ENCODE peak calls at places on chromosomes 16 and 17, in nine cellular contexts. U is tibial artery; Z is CD4-positive, CD25-positive, alpha-beta regulatory T cell; H is ovary; T is IMR-90; J is fibroblast of lung; L is heart left ventricle; N is ascending aorta; A is uterus. E is an unnamed sample.

GRCh38 chr17:55702150-55702549 is 20.5 kb downstream of the TMEM100 start:
- DNase-seq in U (no peak), Z (no peak), H (no peak), T (no peak), J (peak; percentile 54), L (no peak), N (no peak), A (no peak), E (no peak)

GRCh38 chr16:30067584-30067916 is 2.0 kb downstream of the ALDOA start:
- DNase-seq in U (no peak), Z (no peak), H (no peak), T (no peak), J (no peak), L (no peak), N (no peak), A (no peak), E (no peak)

GRCh38 chr17:5608696-5609095 is 24.4 kb upstream of the NLRP1 start:
- DNase-seq in U (no peak), Z (no peak), H (no peak), T (no peak), J (no peak), L (no peak), N (no peak), A (no peak), E (no peak)

GRCh38 chr17:81090361-81091133 is 55.6 kb downstream of the BAIAP2 start:
- DNase-seq in U (peak; percentile 74), Z (no peak), H (no peak), T (no peak), J (peak; percentile 84), L (peak; percentile 65), N (no peak), A (no peak), E (no peak)

GRCh38 chr16:28061702-28062101 is 1.8 kb downstream of the GSG1L start:
- DNase-seq in U (no peak), Z (no peak), H (no peak), T (no peak), J (no peak), L (no peak), N (no peak), A (no peak), E (no peak)

GRCh38 chr17:32863559-32863958 is 13.4 kb downstream of the MYO1D start:
- DNase-seq in U (no peak), Z (no peak), H (no peak), T (no peak), J (no peak), L (no peak), N (no peak), A (no peak), E (no peak)

GRCh38 chr17:75754378-75755204 is 10.4 kb downstream of the GALK1 start:
- DNase-seq in U (no peak), Z (no peak), H (no peak), T (no peak), J (no peak), L (no peak), N (no peak), A (peak; percentile 21), E (no peak)

GRCh38 chr17:59331929-59332889 is 754 bp downstream of the YPEL2 start:
- DNase-seq in U (peak; percentile 78), Z (peak; percentile 25), H (peak; percentile 67), T (no peak), J (no peak), L (peak; percentile 78), N (peak; percentile 82), A (peak; percentile 45), E (peak; percentile 30)

GRCh38 chr16:11024333-11025053 is 80.1 kb downstream of the CLEC16A start:
- DNase-seq in U (no peak), Z (no peak), H (no peak), T (no peak), J (no peak), L (no peak), N (no peak), A (peak; percentile 8), E (no peak)

GRCh38 chr17:61805399-61805798 is 57.9 kb downstream of the BRIP1 start:
- DNase-seq in U (no peak), Z (no peak), H (no peak), T (peak; percentile 74), J (peak; percentile 22), L (no peak), N (no peak), A (no peak), E (no peak)

GRCh38 chr17:73088561-73088960 is 3.9 kb downstream of the SLC39A11 start:
- DNase-seq in U (no peak), Z (no peak), H (no peak), T (no peak), J (no peak), L (no peak), N (no peak), A (no peak), E (no peak)

DNA sequence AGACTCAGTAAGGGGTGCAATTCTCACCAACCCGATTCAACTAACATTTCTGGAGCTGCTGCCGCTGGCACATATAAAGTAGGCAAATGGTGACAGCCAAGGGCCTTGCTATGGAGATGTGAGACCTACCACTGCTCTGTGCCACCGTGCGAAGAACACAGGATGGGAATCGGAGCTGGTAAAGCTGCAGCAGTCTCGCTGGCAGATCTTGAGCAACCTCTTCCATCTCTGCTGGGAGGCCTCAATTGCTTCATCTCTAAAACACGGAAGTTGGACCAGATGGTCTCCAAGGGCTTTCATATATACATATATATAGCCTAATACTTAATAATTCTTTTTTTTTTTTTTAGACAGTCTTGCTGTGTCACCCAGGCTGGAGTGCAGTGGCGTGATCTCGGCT is 128.9 kb upstream of the RCVRN start:
- DNase-seq in U (no peak), Z (no peak), H (no peak), T (no peak), J (peak; percentile 60), L (peak; percentile 59), N (peak; percentile 74), A (no peak), E (no peak)
- H3K4me3 ChIP-seq in U (no peak overlapping the region), Z (no peak overlapping the region), H (no peak overlapping the region), T (no peak overlapping the region), J (no peak overlapping the region), L (peak overlapping the region; percentile 51), N (no peak overlapping the region), A (no peak overlapping the region), E (no peak overlapping the region)

DNA sequence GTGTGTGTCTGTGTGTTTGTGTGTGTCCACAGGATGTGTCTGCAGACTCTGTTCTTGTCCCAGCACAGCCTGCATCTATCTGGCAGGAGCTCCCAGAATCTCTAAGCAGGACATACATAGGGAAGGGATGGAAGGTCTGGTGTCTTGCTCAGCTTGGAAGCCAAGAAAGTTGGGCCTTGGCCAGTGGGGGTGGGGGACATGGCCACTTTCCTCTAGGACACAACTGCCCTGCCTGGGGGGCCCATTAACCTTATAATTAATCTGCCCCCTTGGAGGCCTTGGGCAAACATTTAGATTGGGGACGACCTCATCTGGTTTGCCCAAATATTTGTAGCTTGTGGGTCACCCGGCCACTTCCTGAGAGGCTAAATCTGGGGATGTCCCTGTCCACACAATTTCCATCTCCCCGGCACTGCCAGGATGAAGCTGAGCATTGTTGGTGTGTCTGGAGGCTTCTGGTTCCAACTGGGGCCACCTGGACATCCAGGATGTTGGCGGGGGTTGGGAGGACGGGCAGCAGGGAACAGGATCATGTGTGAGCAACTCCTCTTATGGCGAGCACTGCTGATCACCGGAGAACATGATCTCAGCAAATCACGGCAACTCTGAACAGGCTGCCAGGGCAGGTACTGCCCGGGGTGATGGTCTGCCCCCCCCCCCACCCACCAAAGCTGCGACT is 17.2 kb upstream of the FOXF1 start:
- DNase-seq in U (no peak), Z (no peak), H (no peak), T (no peak), J (no peak), L (no peak), N (no peak), A (no peak), E (no peak)
- H3K27me3 ChIP-seq in U (peaks cover 100% of the 10 kb centered on the region), Z (peaks cover 21% of the 10 kb centered on the region), H (no peaks in the 10 kb centered on the region), T (no peaks in the 10 kb centered on the region), J (no peaks in the 10 kb centered on the region), L (peaks cover 99% of the 10 kb centered on the region), N (peaks cover 17% of the 10 kb centered on the region), A (peaks cover 2% of the 10 kb centered on the region), E (peaks cover 9% of the 10 kb centered on the region)

DNA sequence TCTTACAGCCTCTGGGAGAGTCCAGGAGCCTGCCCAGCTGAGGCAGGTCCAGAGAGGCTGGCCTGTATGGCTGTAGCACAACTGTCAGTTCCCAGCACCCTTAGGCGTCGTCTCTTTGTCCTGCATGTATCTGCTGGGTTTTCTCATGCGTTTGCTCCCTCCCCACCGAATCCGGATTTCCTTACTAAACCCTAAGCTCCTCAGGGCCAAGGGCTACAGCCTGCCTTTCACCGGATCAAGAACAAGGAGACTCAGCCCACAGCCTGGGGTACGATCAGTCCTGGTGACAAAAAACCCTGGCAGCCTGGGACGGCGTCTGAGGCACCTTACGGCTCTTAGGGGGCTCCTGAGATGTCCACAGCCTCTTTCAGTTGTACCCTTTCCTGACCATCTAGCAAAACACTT is 12.1 kb downstream of the HIC1 start:
- DNase-seq in U (no peak), Z (no peak), H (no peak), T (no peak), J (no peak), L (no peak), N (no peak), A (no peak), E (no peak)
- H3K4me3 ChIP-seq in U (no peak overlapping the region), Z (no peak overlapping the region), H (no peak overlapping the region), T (no peak overlapping the region), J (no peak overlapping the region), L (no peak overlapping the region), N (no peak overlapping the region), A (no peak overlapping the region), E (no peak overlapping the region)

GRCh38 chr17:78589031-78589675 is 12.0 kb upstream of the DNAH17 start:
- DNase-seq in U (no peak), Z (no peak), H (no peak), T (no peak), J (no peak), L (peak; percentile 7), N (no peak), A (no peak), E (no peak)
- H3K27me3 ChIP-seq in U (no peaks in the 10 kb centered on the region), Z (no peaks in the 10 kb centered on the region), H (no peaks in the 10 kb centered on the region), T (peaks cover 8% of the 10 kb centered on the region), J (peaks cover 13% of the 10 kb centered on the region), L (no peaks in the 10 kb centered on the region), N (no peaks in the 10 kb centered on the region), A (no peaks in the 10 kb centered on the region), E (no peaks in the 10 kb centered on the region)